ENCODE peak calls at places on chromosome 14, in eight cellular contexts. One of them, this sample, is unnamed.

GRCh38 chr14:49770212-49770817 is 2.4 kb downstream of the KLHDC2 start:
- DNase-seq in endodermal cell: no peak
- DNase-seq in T-helper 2 cell treated with Interferon-gamma antibody and Interleukin-4, amounts not matched to agents 5 μg/mL and 100 μg/mL, for 36 hours: no peak
- DNase-seq in fibroblast of mammary gland: peak; percentile 25
- DNase-seq in stimulated activated CD4-positive, alpha-beta T cell treated with anti-CD3 and anti-CD28 coated beads, Interleukin-2, amount 100 ng/mL, for 4 hours: no peak
- DNase-seq in sciatic nerve: no peak
- DNase-seq in HT1080: peak; percentile 8
- DNase-seq in effector memory CD4-positive, alpha-beta T cell: no peak
- DNase-seq in this sample: no peak

GRCh38 chr14:100221419-100222218 is 17.3 kb upstream of the YY1 start:
- DNase-seq in endodermal cell: peak; percentile 85
- DNase-seq in T-helper 2 cell treated with Interferon-gamma antibody and Interleukin-4, amounts not matched to agents 5 μg/mL and 100 μg/mL, for 36 hours: peak; percentile 73
- DNase-seq in fibroblast of mammary gland: peak; percentile 55
- DNase-seq in stimulated activated CD4-positive, alpha-beta T cell treated with anti-CD3 and anti-CD28 coated beads, Interleukin-2, amount 100 ng/mL, for 4 hours: peak; percentile 62
- DNase-seq in sciatic nerve: no peak
- DNase-seq in HT1080: peak; percentile 38
- DNase-seq in effector memory CD4-positive, alpha-beta T cell: peak; percentile 49
- DNase-seq in this sample: peak; percentile 52

GRCh38 chr14:28901631-28902030 is 135.0 kb downstream of the FOXG1 start:
- DNase-seq in endodermal cell: no peak
- DNase-seq in T-helper 2 cell treated with Interferon-gamma antibody and Interleukin-4, amounts not matched to agents 5 μg/mL and 100 μg/mL, for 36 hours: no peak
- DNase-seq in fibroblast of mammary gland: no peak
- DNase-seq in stimulated activated CD4-positive, alpha-beta T cell treated with anti-CD3 and anti-CD28 coated beads, Interleukin-2, amount 100 ng/mL, for 4 hours: no peak
- DNase-seq in sciatic nerve: no peak
- DNase-seq in HT1080: peak; percentile 17
- DNase-seq in effector memory CD4-positive, alpha-beta T cell: no peak
- DNase-seq in this sample: no peak

GRCh38 chr14:101176535-101177205 is 273.1 kb upstream of the RTL1 start:
- DNase-seq in endodermal cell: no peak
- DNase-seq in T-helper 2 cell treated with Interferon-gamma antibody and Interleukin-4, amounts not matched to agents 5 μg/mL and 100 μg/mL, for 36 hours: no peak
- DNase-seq in fibroblast of mammary gland: no peak
- DNase-seq in stimulated activated CD4-positive, alpha-beta T cell treated with anti-CD3 and anti-CD28 coated beads, Interleukin-2, amount 100 ng/mL, for 4 hours: no peak
- DNase-seq in sciatic nerve: no peak
- DNase-seq in HT1080: no peak
- DNase-seq in effector memory CD4-positive, alpha-beta T cell: no peak
- DNase-seq in this sample: no peak

GRCh38 chr14:58085877-58086276 is 66.1 kb downstream of the ARMH4 start:
- DNase-seq in endodermal cell: no peak
- DNase-seq in T-helper 2 cell treated with Interferon-gamma antibody and Interleukin-4, amounts not matched to agents 5 μg/mL and 100 μg/mL, for 36 hours: no peak
- DNase-seq in fibroblast of mammary gland: no peak
- DNase-seq in stimulated activated CD4-positive, alpha-beta T cell treated with anti-CD3 and anti-CD28 coated beads, Interleukin-2, amount 100 ng/mL, for 4 hours: no peak
- DNase-seq in sciatic nerve: no peak
- DNase-seq in HT1080: no peak
- DNase-seq in effector memory CD4-positive, alpha-beta T cell: no peak
- DNase-seq in this sample: no peak

GRCh38 chr14:69055125-69055524 is 76.0 kb upstream of the ACTN1 start:
- DNase-seq in endodermal cell: no peak
- DNase-seq in T-helper 2 cell treated with Interferon-gamma antibody and Interleukin-4, amounts not matched to agents 5 μg/mL and 100 μg/mL, for 36 hours: no peak
- DNase-seq in fibroblast of mammary gland: peak; percentile 99
- DNase-seq in stimulated activated CD4-positive, alpha-beta T cell treated with anti-CD3 and anti-CD28 coated beads, Interleukin-2, amount 100 ng/mL, for 4 hours: no peak
- DNase-seq in sciatic nerve: no peak
- DNase-seq in HT1080: peak; percentile 99
- DNase-seq in effector memory CD4-positive, alpha-beta T cell: no peak
- DNase-seq in this sample: no peak

GRCh38 chr14:81471062-81471461 is 62.6 kb downstream of the SEL1L start:
- DNase-seq in endodermal cell: no peak
- DNase-seq in T-helper 2 cell treated with Interferon-gamma antibody and Interleukin-4, amounts not matched to agents 5 μg/mL and 100 μg/mL, for 36 hours: peak; percentile 21
- DNase-seq in fibroblast of mammary gland: no peak
- DNase-seq in stimulated activated CD4-positive, alpha-beta T cell treated with anti-CD3 and anti-CD28 coated beads, Interleukin-2, amount 100 ng/mL, for 4 hours: no peak
- DNase-seq in sciatic nerve: no peak
- DNase-seq in HT1080: no peak
- DNase-seq in effector memory CD4-positive, alpha-beta T cell: no peak
- DNase-seq in this sample: no peak

GRCh38 chr14:100673085-100673806 is 53.4 kb upstream of the DLK1 start:
- DNase-seq in endodermal cell: peak; percentile 95
- DNase-seq in T-helper 2 cell treated with Interferon-gamma antibody and Interleukin-4, amounts not matched to agents 5 μg/mL and 100 μg/mL, for 36 hours: no peak
- DNase-seq in fibroblast of mammary gland: no peak
- DNase-seq in stimulated activated CD4-positive, alpha-beta T cell treated with anti-CD3 and anti-CD28 coated beads, Interleukin-2, amount 100 ng/mL, for 4 hours: no peak
- DNase-seq in sciatic nerve: no peak
- DNase-seq in HT1080: no peak
- DNase-seq in effector memory CD4-positive, alpha-beta T cell: no peak
- DNase-seq in this sample: no peak

GRCh38 chr14:99029150-99029915 is 242.7 kb downstream of the BCL11B start:
- DNase-seq in endodermal cell: peak; percentile 54
- DNase-seq in T-helper 2 cell treated with Interferon-gamma antibody and Interleukin-4, amounts not matched to agents 5 μg/mL and 100 μg/mL, for 36 hours: no peak
- DNase-seq in fibroblast of mammary gland: no peak
- DNase-seq in stimulated activated CD4-positive, alpha-beta T cell treated with anti-CD3 and anti-CD28 coated beads, Interleukin-2, amount 100 ng/mL, for 4 hours: no peak
- DNase-seq in sciatic nerve: no peak
- DNase-seq in HT1080: no peak
- DNase-seq in effector memory CD4-positive, alpha-beta T cell: no peak
- DNase-seq in this sample: no peak

GRCh38 chr14:95662376-95663186 is 23.6 kb upstream of the TCL1B start:
- DNase-seq in endodermal cell: no peak
- DNase-seq in T-helper 2 cell treated with Interferon-gamma antibody and Interleukin-4, amounts not matched to agents 5 μg/mL and 100 μg/mL, for 36 hours: no peak
- DNase-seq in fibroblast of mammary gland: peak; percentile 7
- DNase-seq in stimulated activated CD4-positive, alpha-beta T cell treated with anti-CD3 and anti-CD28 coated beads, Interleukin-2, amount 100 ng/mL, for 4 hours: no peak
- DNase-seq in sciatic nerve: no peak
- DNase-seq in HT1080: peak; percentile 43
- DNase-seq in effector memory CD4-positive, alpha-beta T cell: no peak
- DNase-seq in this sample: no peak

GRCh38 chr14:56592746-56593544 is 13.3 kb downstream of the TMEM260 start:
- DNase-seq in endodermal cell: no peak
- DNase-seq in T-helper 2 cell treated with Interferon-gamma antibody and Interleukin-4, amounts not matched to agents 5 μg/mL and 100 μg/mL, for 36 hours: no peak
- DNase-seq in fibroblast of mammary gland: no peak
- DNase-seq in stimulated activated CD4-positive, alpha-beta T cell treated with anti-CD3 and anti-CD28 coated beads, Interleukin-2, amount 100 ng/mL, for 4 hours: no peak
- DNase-seq in sciatic nerve: no peak
- DNase-seq in HT1080: no peak
- DNase-seq in effector memory CD4-positive, alpha-beta T cell: no peak
- DNase-seq in this sample: no peak

GRCh38 chr14:65277027-65277426 is 135.5 kb upstream of the FUT8 start:
- DNase-seq in endodermal cell: no peak
- DNase-seq in T-helper 2 cell treated with Interferon-gamma antibody and Interleukin-4, amounts not matched to agents 5 μg/mL and 100 μg/mL, for 36 hours: no peak
- DNase-seq in fibroblast of mammary gland: peak; percentile 45
- DNase-seq in stimulated activated CD4-positive, alpha-beta T cell treated with anti-CD3 and anti-CD28 coated beads, Interleukin-2, amount 100 ng/mL, for 4 hours: no peak
- DNase-seq in sciatic nerve: no peak
- DNase-seq in HT1080: peak; percentile 41
- DNase-seq in effector memory CD4-positive, alpha-beta T cell: no peak
- DNase-seq in this sample: no peak

GRCh38 chr14:80003138-80003537 is 208.2 kb downstream of the DIO2 start:
- DNase-seq in endodermal cell: no peak
- DNase-seq in T-helper 2 cell treated with Interferon-gamma antibody and Interleukin-4, amounts not matched to agents 5 μg/mL and 100 μg/mL, for 36 hours: no peak
- DNase-seq in fibroblast of mammary gland: peak; percentile 11
- DNase-seq in stimulated activated CD4-positive, alpha-beta T cell treated with anti-CD3 and anti-CD28 coated beads, Interleukin-2, amount 100 ng/mL, for 4 hours: no peak
- DNase-seq in sciatic nerve: no peak
- DNase-seq in HT1080: no peak
- DNase-seq in effector memory CD4-positive, alpha-beta T cell: no peak
- DNase-seq in this sample: no peak

GRCh38 chr14:76904740-76905569 is 78.7 kb downstream of the LRRC74A start:
- DNase-seq in endodermal cell: peak; percentile 71
- DNase-seq in T-helper 2 cell treated with Interferon-gamma antibody and Interleukin-4, amounts not matched to agents 5 μg/mL and 100 μg/mL, for 36 hours: peak; percentile 43
- DNase-seq in fibroblast of mammary gland: peak; percentile 99
- DNase-seq in stimulated activated CD4-positive, alpha-beta T cell treated with anti-CD3 and anti-CD28 coated beads, Interleukin-2, amount 100 ng/mL, for 4 hours: peak; percentile 77
- DNase-seq in sciatic nerve: peak; percentile 80
- DNase-seq in HT1080: peak; percentile 98
- DNase-seq in effector memory CD4-positive, alpha-beta T cell: peak; percentile 52
- DNase-seq in this sample: peak; percentile 71

GRCh38 chr14:77151245-77151644 is 9.7 kb upstream of the ZDHHC22 start:
- DNase-seq in endodermal cell: peak; percentile 86
- DNase-seq in T-helper 2 cell treated with Interferon-gamma antibody and Interleukin-4, amounts not matched to agents 5 μg/mL and 100 μg/mL, for 36 hours: no peak
- DNase-seq in fibroblast of mammary gland: peak; percentile 8
- DNase-seq in stimulated activated CD4-positive, alpha-beta T cell treated with anti-CD3 and anti-CD28 coated beads, Interleukin-2, amount 100 ng/mL, for 4 hours: no peak
- DNase-seq in sciatic nerve: no peak
- DNase-seq in HT1080: no peak
- DNase-seq in effector memory CD4-positive, alpha-beta T cell: no peak
- DNase-seq in this sample: no peak